ENCODE peak calls at places on chromosomes 3 and 15, in nine cellular contexts. R is stomach; L is SJSA1; C is heart left ventricle; O is esophagus squamous epithelium; H is CD8-positive, alpha-beta memory T cell; D is K562; G is A549; I is breast epithelium. F is an unnamed sample. For H3K4me1, the result is how much of the 10 kb centered on the place peaks cover.

GRCh38 chr15:40768492-40769309 is 1.1 kb upstream of the C15orf62 start:
- DNase-seq in R (peak), L (peak), C (no peak), O (no peak), H (no peak), D (no peak), G (no peak), I (no peak), F (no peak)

GRCh38 chr3:111694471-111694870 is 99.3 kb upstream of the ZBED2 start:
- DNase-seq in R (no peak), L (no peak), C (no peak), O (no peak), H (no peak), D (no peak), G (no peak), I (no peak), F (no peak)

GRCh38 chr3:57006048-57006709 is 54.3 kb upstream of the SPATA12 start:
- DNase-seq in R (no peak), L (no peak), C (no peak), O (no peak), H (no peak), D (no peak), G (no peak), I (no peak), F (no peak)

GRCh38 chr3:182212479-182213076 is 500.9 kb downstream of the SOX2 start:
- DNase-seq in R (peak), L (peak), C (no peak), O (no peak), H (no peak), D (no peak), G (peak), I (no peak), F (peak)

GRCh38 chr15:70789213-70789612 is 25.9 kb upstream of the UACA start:
- DNase-seq in R (no peak), L (no peak), C (no peak), O (no peak), H (no peak), D (peak), G (peak), I (no peak), F (no peak)

GRCh38 chr15:56813995-56814394 is 80.7 kb upstream of the ZNF280D start:
- DNase-seq in R (no peak), L (no peak), C (no peak), O (no peak), H (no peak), D (no peak), G (no peak), I (no peak), F (no peak)

GRCh38 chr15:68536331-68537095 is 42.3 kb upstream of the CORO2B start:
- DNase-seq in R (no peak), L (no peak), C (no peak), O (no peak), H (no peak), D (no peak), G (no peak), I (no peak), F (no peak)

GRCh38 chr3:54240319-54240718 is 118.0 kb downstream of the CACNA2D3 start:
- DNase-seq in R (no peak), L (no peak), C (no peak), O (no peak), H (no peak), D (no peak), G (no peak), I (no peak), F (no peak)

GRCh38 chr15:42073418-42073817 is 20.9 kb downstream of the PLA2G4D start:
- DNase-seq in R (peak), L (no peak), C (no peak), O (no peak), H (no peak), D (no peak), G (no peak), I (peak), F (no peak)

GRCh38 chr3:72388644-72389043 is 459.6 kb downstream of the SHQ1 start:
- DNase-seq in R (no peak), L (no peak), C (no peak), O (no peak), H (no peak), D (no peak), G (no peak), I (no peak), F (no peak)

GRCh38 chr3:72385172-72385571 is 463.1 kb downstream of the SHQ1 start:
- DNase-seq in R (no peak), L (no peak), C (no peak), O (no peak), H (no peak), D (no peak), G (no peak), I (no peak), F (no peak)

GRCh38 chr3:72388117-72388516 is 460.1 kb downstream of the SHQ1 start:
- DNase-seq in R (no peak), L (no peak), C (no peak), O (no peak), H (no peak), D (no peak), G (no peak), I (no peak), F (no peak)

GRCh38 chr3:72384602-72385001 is 463.6 kb downstream of the SHQ1 start:
- DNase-seq in R (no peak), L (no peak), C (no peak), O (no peak), H (no peak), D (no peak), G (no peak), I (no peak), F (no peak)

GRCh38 chr3:72386322-72386721 is 461.9 kb downstream of the SHQ1 start:
- DNase-seq in R (no peak), L (no peak), C (no peak), O (no peak), H (no peak), D (no peak), G (no peak), I (no peak), F (no peak)
- H3K4me1 ChIP-seq in R (under half), L (under half), C (under half), O (under half), H (under half), D (under half), G (under half), I (under half), F (under half)

DNA sequence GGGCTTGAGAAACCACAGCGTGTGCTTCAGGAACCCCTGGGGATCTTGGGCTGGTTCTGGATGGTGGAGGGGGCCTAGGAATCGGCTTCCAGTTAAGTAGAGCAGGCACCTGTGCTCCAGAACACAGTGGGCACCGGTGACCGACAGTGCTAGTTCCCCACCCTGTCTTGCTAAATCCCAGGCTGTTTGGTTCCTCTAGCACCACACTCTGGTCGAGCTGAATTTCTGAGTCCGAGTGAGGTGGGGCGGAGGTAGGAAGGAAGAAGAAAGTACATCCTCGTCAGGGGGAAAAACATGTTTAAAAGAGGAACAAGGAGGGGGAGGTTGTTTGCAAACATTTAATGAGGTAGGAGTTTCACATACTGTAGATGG is 29.1 kb downstream of the SLC6A6 start:
- DNase-seq in R (no peak), L (no peak), C (no peak), O (no peak), H (no peak), D (peak), G (no peak), I (no peak), F (no peak)
- H3K4me3 ChIP-seq in R (no peak), L (no peak), C (no peak), O (no peak), H (peak), D (peak), G (no peak), I (no peak), F (no peak)

GRCh38 chr3:13119471-13120220 is 46.4 kb upstream of the IQSEC1 start:
- DNase-seq in R (no peak), L (no peak), C (no peak), O (no peak), H (peak), D (no peak), G (no peak), I (no peak), F (no peak)
- H3K27ac ChIP-seq in R (no peak), L (no peak), C (no peak), O (no peak), H (no peak), D (no peak), G (no peak), I (no peak), F (no peak)

DNA sequence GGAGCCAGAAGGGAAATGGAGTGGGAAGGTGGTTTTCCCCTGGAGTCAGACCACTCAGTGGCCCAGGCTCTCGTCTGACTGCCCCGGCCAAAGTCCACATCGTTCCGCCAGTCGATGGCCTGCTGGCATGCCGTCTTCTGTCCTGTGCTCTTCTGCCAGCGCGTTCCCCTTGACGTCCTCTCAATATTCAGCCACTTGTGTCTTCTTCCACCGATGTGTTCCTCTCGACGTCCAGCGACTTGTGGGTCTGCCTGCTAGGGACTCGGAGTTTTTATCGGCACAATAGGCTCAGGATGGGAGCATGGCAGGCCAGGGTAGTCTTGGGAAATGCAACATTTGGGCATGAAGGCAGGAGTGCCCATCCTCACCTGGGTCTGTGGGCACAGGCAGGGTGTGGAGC is 542.5 kb upstream of the LMCD1 start:
- DNase-seq in R (no peak), L (no peak), C (no peak), O (no peak), H (no peak), D (no peak), G (no peak), I (no peak), F (no peak)
- H3K4me1 ChIP-seq in R (under half), L (under half), C (under half), O (under half), H (under half), D (under half), G (under half), I (under half), F (under half)

DNA sequence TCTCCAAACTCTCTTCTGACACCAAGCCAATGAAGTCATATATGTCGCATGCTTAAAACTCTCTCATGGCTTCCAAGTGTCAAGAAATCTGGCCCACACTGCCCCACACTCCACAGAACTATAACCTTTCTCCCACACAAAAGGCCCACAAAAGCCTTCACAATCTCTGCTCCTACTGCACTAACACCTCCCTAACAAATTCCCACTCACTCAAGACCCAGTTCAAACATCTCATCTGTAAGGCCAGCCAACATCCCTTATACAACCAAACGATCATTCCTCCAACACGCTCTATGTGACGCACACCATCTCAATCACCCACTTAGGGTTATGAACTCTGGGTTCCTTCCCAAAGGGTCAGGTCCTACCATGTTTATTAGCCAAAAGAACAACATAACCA is 13.5 kb downstream of the TBC1D2B start:
- DNase-seq in R (no peak), L (no peak), C (no peak), O (no peak), H (no peak), D (no peak), G (no peak), I (no peak), F (no peak)
- H3K4me3 ChIP-seq in R (no peak), L (no peak), C (no peak), O (no peak), H (no peak), D (no peak), G (no peak), I (no peak), F (no peak)

DNA sequence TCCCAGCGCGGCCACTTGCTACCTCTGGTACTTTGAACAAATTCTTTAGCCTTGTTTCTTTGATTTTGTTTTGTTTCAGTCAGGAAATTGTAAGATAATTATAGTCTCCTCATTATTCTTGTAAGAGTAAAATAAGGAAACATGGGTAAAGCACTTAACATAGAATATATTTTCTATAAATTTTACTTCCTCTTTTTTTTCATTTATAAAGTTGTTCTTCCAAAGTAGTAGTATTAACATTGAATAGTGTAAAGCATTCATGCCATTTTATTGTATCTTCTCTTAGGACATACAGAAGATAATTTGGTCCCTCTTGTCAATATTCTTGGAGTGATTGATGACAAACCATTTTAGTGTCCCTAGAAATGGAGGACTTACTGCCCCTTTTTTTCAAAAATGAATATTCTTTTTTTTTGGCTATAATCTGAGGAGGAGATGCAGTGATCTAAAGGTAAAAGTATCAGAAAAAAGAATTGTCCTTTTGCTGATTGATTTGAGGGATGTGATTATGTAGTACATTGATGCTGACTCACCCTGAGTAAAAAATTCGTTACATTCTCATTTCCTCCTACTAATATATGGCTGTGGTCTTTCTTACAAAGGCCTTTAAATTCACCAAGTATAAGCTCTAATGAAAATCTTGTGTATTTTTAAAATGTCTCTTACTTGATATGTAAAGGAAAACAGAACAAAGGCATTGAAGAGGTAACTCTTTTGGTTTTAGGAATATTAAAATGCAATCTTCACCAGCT is 51.0 kb downstream of the ALCAM start:
- DNase-seq in R (no peak), L (no peak), C (no peak), O (no peak), H (no peak), D (no peak), G (no peak), I (no peak), F (no peak)
- H3K27ac ChIP-seq in R (no peak), L (no peak), C (no peak), O (no peak), H (no peak), D (no peak), G (no peak), I (no peak), F (no peak)

GRCh38 chr15:98826658-98827057 is 178.3 kb downstream of the IGF1R start:
- DNase-seq in R (no peak), L (no peak), C (no peak), O (no peak), H (no peak), D (no peak), G (no peak), I (no peak), F (no peak)
- H3K4me1 ChIP-seq in R (under half), L (under half), C (under half), O (under half), H (under half), D (under half), G (under half), I (under half), F (under half)

DNA sequence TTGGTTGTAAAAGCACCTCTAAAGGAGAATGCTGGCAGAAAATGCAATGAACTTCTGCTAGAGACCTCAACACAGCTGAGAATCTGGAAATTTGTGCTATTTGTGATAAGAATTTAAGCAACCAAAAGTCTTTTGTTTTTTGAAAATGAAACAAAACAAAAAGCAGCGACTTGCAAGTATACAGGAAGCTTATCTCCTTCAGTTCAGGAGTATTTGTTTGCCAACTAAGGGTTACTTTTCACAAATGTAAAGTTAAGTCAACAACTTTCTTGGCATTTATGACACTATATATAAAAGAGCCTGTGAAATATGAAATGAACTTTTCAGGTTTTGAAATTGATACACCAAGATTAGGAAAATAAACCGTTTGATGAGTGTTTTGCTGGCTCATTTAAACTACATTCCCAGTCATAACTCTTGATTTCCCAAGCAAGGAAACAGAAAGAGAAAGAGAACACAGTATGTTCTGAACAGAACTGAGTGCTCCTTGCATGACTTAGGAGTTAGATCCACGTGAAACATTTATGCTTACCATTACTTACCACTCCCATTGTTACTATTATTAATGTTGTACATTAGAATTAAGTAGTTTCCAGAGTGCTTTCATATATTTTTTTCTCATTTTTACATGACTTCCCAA is 92.3 kb upstream of the COL8A1 start:
- DNase-seq in R (no peak), L (no peak), C (no peak), O (no peak), H (no peak), D (no peak), G (no peak), I (no peak), F (no peak)
- H3K4me3 ChIP-seq in R (no peak), L (no peak), C (no peak), O (peak), H (no peak), D (no peak), G (no peak), I (no peak), F (no peak)

GRCh38 chr3:187903697-187904096 is 158.4 kb upstream of the BCL6 start:
- DNase-seq in R (no peak), L (no peak), C (no peak), O (no peak), H (no peak), D (no peak), G (no peak), I (no peak), F (no peak)

GRCh38 chr3:187909871-187910270 is 164.6 kb upstream of the BCL6 start:
- DNase-seq in R (no peak), L (no peak), C (no peak), O (no peak), H (no peak), D (no peak), G (no peak), I (no peak), F (no peak)

GRCh38 chr3:187906922-187907321 is 161.7 kb upstream of the BCL6 start:
- DNase-seq in R (no peak), L (no peak), C (no peak), O (no peak), H (no peak), D (no peak), G (no peak), I (no peak), F (peak)

GRCh38 chr3:187902938-187903337 is 157.7 kb upstream of the BCL6 start:
- DNase-seq in R (no peak), L (no peak), C (no peak), O (no peak), H (no peak), D (no peak), G (no peak), I (no peak), F (no peak)

DNA sequence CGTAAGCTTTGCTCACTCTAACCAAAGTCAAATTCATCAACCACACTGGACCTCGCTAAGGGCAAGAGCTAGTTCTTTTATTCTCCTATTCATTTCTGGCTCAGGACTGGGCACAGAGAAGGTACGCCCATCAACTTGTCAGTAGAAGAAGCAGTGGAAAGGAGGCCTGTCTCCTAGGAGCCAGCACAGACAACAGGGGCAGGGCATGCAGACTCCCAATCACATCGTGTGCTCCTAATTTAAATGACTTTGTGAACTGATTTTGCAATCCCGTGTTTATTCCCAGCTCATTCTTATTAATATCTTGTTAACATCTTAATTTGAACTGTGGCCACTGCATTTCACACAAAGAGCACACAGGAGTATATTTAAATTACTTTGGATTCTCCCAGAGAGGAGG is 161.1 kb upstream of the BCL6 start:
- DNase-seq in R (no peak), L (no peak), C (no peak), O (no peak), H (no peak), D (no peak), G (no peak), I (no peak), F (peak)
- H3K27ac ChIP-seq in R (peak), L (no peak), C (no peak), O (peak), H (no peak), D (no peak), G (no peak), I (peak), F (peak)